ENCODE peak calls at places on chromosomes 5 and 9, in seven cellular contexts. H, Z, B, O, Q, M and F are unnamed samples.

GRCh38 chr5:97245371-97245770 is 62.3 kb upstream of the RIOK2 start:
- DNase-seq in H (no peak), Z (no peak), B (no peak), O (no peak), Q (no peak), M (no peak), F (no peak)

GRCh38 chr9:132498811-132499210 is 83.6 kb upstream of the BARHL1 start:
- DNase-seq in H (no peak), Z (no peak), B (peak; percentile 40), O (no peak), Q (no peak), M (no peak), F (no peak)

GRCh38 chr9:114112325-114112724 is 13.2 kb upstream of the KIF12 start:
- DNase-seq in H (no peak), Z (no peak), B (peak; percentile 46), O (no peak), Q (no peak), M (no peak), F (no peak)

GRCh38 chr9:108816037-108816436 is 39.7 kb downstream of the ACTL7B start:
- DNase-seq in H (no peak), Z (no peak), B (no peak), O (no peak), Q (no peak), M (no peak), F (no peak)

GRCh38 chr9:68741234-68741633 is 36.2 kb downstream of the PIP5K1B start:
- DNase-seq in H (no peak), Z (no peak), B (no peak), O (no peak), Q (no peak), M (no peak), F (no peak)

GRCh38 chr5:75412111-75412990 is 75.3 kb downstream of the HMGCR start:
- DNase-seq in H (no peak), Z (peak; percentile 4), B (no peak), O (no peak), Q (peak; percentile 1), M (no peak), F (no peak)

GRCh38 chr9:113228130-113228665 is 6.9 kb downstream of the SLC31A1 start:
- DNase-seq in H (no peak), Z (no peak), B (no peak), O (no peak), Q (no peak), M (no peak), F (no peak)

GRCh38 chr9:79763861-79764260 is 192.1 kb downstream of the TLE4 start:
- DNase-seq in H (no peak), Z (no peak), B (no peak), O (no peak), Q (no peak), M (no peak), F (no peak)

GRCh38 chr5:109350537-109351270 is 59.1 kb downstream of the PJA2 start:
- DNase-seq in H (no peak), Z (peak; percentile 10), B (no peak), O (no peak), Q (no peak), M (no peak), F (no peak)

GRCh38 chr9:4425358-4426045 is 64.8 kb upstream of the SLC1A1 start:
- DNase-seq in H (no peak), Z (no peak), B (peak; percentile 52), O (no peak), Q (no peak), M (no peak), F (no peak)

GRCh38 chr9:136473354-136473721 is 9.5 kb downstream of the SEC16A start:
- DNase-seq in H (no peak), Z (no peak), B (no peak), O (no peak), Q (no peak), M (no peak), F (no peak)

GRCh38 chr9:71446499-71447411 is 321.6 kb downstream of the CEMIP2 start:
- DNase-seq in H (no peak), Z (peak; percentile 73), B (peak; percentile 80), O (peak; percentile 6), Q (peak; percentile 34), M (no peak), F (peak; percentile 78)

GRCh38 chr5:161093105-161093504 is 241.1 kb upstream of the ATP10B start:
- DNase-seq in H (no peak), Z (no peak), B (no peak), O (no peak), Q (no peak), M (no peak), F (no peak)

GRCh38 chr5:106780355-106780754 is 890.4 kb downstream of the EFNA5 start:
- DNase-seq in H (no peak), Z (no peak), B (no peak), O (no peak), Q (no peak), M (no peak), F (no peak)

GRCh38 chr5:181160-181559 is 10.1 kb upstream of the LRRC14B start:
- DNase-seq in H (no peak), Z (no peak), B (no peak), O (no peak), Q (no peak), M (no peak), F (no peak)

GRCh38 chr9:115142502-115143265 is 24.7 kb upstream of the TNC start:
- DNase-seq in H (no peak), Z (no peak), B (no peak), O (no peak), Q (peak; percentile 76), M (no peak), F (no peak)

GRCh38 chr5:116773926-116774325 is 199.3 kb upstream of the SEMA6A start:
- DNase-seq in H (no peak), Z (no peak), B (no peak), O (no peak), Q (no peak), M (no peak), F (no peak)

GRCh38 chr5:77311217-77311571 is 100.7 kb downstream of the PDE8B start:
- DNase-seq in H (no peak), Z (no peak), B (no peak), O (no peak), Q (no peak), M (no peak), F (no peak)

GRCh38 chr5:175809531-175810121 is 61.8 kb upstream of the CPLX2 start:
- DNase-seq in H (no peak), Z (peak; percentile 85), B (peak; percentile 88), O (peak; percentile 86), Q (no peak), M (no peak), F (peak; percentile 47)

GRCh38 chr5:19733612-19734495 is 254.1 kb downstream of the CDH18 start:
- DNase-seq in H (no peak), Z (no peak), B (no peak), O (no peak), Q (no peak), M (no peak), F (no peak)

GRCh38 chr9:87889882-87890252 is 7.2 kb downstream of the SPATA31E1 start:
- DNase-seq in H (no peak), Z (no peak), B (no peak), O (no peak), Q (no peak), M (no peak), F (no peak)

GRCh38 chr5:171826132-171826531 is 40.5 kb downstream of the SMIM23 start:
- DNase-seq in H (no peak), Z (no peak), B (no peak), O (no peak), Q (no peak), M (no peak), F (no peak)

GRCh38 chr5:41722359-41722950 is 147.8 kb downstream of the OXCT1 start:
- DNase-seq in H (no peak), Z (peak; percentile 6), B (no peak), O (no peak), Q (no peak), M (no peak), F (no peak)

GRCh38 chr5:157451806-157452205 is 8.2 kb upstream of the NIPAL4 start:
- DNase-seq in H (no peak), Z (no peak), B (no peak), O (no peak), Q (no peak), M (no peak), F (no peak)